ENCODE peak calls at places on chromosomes 12 and 14, in four cellular contexts. X, H, Z and M are unnamed samples.

GRCh38 chr12:92629349-92630065 is 73.3 kb upstream of the PLEKHG7 start:
- DNase-seq in X (no peak), Z (no peak), H (no peak), M (no peak)

GRCh38 chr12:72467985-72468384 is 195.8 kb downstream of the TRHDE start:
- DNase-seq in X (no peak), H (no peak), Z (no peak), M (no peak)

GRCh38 chr12:25386823-25387134 is 136.1 kb upstream of the KRAS start:
- DNase-seq in X (peak; percentile 48), Z (no peak), H (no peak), M (no peak)

GRCh38 chr14:55102141-55102547 is 26.9 kb upstream of the LGALS3 start:
- DNase-seq in Z (peak; percentile 27), H (peak; percentile 80), X (peak; percentile 77), M (peak; percentile 79)

GRCh38 chr14:101349108-101349507 is 212.2 kb upstream of the DIO3 start:
- DNase-seq in Z (no peak), X (no peak), H (no peak), M (no peak)

GRCh38 chr12:34391771-34392581 is 369.7 kb downstream of the ALG10 start:
- DNase-seq in Z (no peak), H (no peak), X (peak; percentile 9), M (no peak)

GRCh38 chr14:68292467-68293334 is 473.1 kb downstream of the RAD51B start:
- DNase-seq in Z (no peak), H (no peak), X (peak; percentile 39), M (no peak)

GRCh38 chr12:15728118-15728598 is 61.0 kb downstream of the EPS8 start:
- DNase-seq in H (no peak), Z (no peak), X (no peak), M (no peak)

GRCh38 chr14:33280646-33281045 is 342.0 kb downstream of the NPAS3 start:
- DNase-seq in X (no peak), Z (no peak), H (peak; percentile 55), M (peak; percentile 49)

GRCh38 chr12:12990700-12991468 is 9.2 kb downstream of the HEBP1 start:
- DNase-seq in H (no peak), Z (no peak), X (no peak), M (no peak)

GRCh38 chr12:84553331-84554117 is 359.1 kb downstream of the SLC6A15 start:
- DNase-seq in H (no peak), Z (no peak), X (no peak), M (no peak)

GRCh38 chr14:73743431-73743931 is 29.3 kb upstream of the PNMA1 start:
- DNase-seq in H (peak; percentile 43), X (no peak), Z (peak; percentile 60), M (no peak)

GRCh38 chr12:64793610-64794009 is 30.8 kb upstream of the TBC1D30 start:
- DNase-seq in H (no peak), X (no peak), Z (no peak), M (no peak)

GRCh38 chr12:109888179-109889020 is 8.1 kb upstream of the GLTP start:
- DNase-seq in H (no peak), X (no peak), Z (no peak), M (no peak)

GRCh38 chr12:124233041-124233836 is 61.7 kb upstream of the RFLNA start:
- DNase-seq in X (no peak), Z (no peak), H (no peak), M (no peak)

GRCh38 chr12:109626378-109627115 is 53.0 kb downstream of the MVK start:
- DNase-seq in Z (no peak), X (no peak), H (peak; percentile 94), M (peak; percentile 96)

GRCh38 chr12:15763336-15763735 is 25.9 kb downstream of the EPS8 start:
- DNase-seq in Z (no peak), H (peak; percentile 1), X (no peak), M (no peak)

GRCh38 chr12:48189331-48190125 is 6.1 kb downstream of the CCDC184 start:
- DNase-seq in X (peak; percentile 76), H (peak; percentile 70), Z (peak; percentile 43), M (peak; percentile 78)

GRCh38 chr12:24615967-24616411 is 332.9 kb downstream of the BCAT1 start:
- DNase-seq in Z (no peak), X (no peak), H (no peak), M (no peak)

GRCh38 chr14:99649219-99649618 is 4.3 kb downstream of the HHIPL1 start:
- DNase-seq in X (no peak), Z (no peak), H (no peak), M (no peak)

GRCh38 chr12:124520896-124521295 is 46.5 kb downstream of the NCOR2 start:
- DNase-seq in H (no peak), X (no peak), Z (no peak), M (no peak)